ENCODE peak calls at places on chromosomes 1 and 21, in four cellular contexts. D, M, F and Q are unnamed samples.

GRCh38 chr1:46492871-46493270 is 3.2 kb downstream of the DMBX1 start:
- DNase-seq in D (no peak), M (no peak), F (no peak), Q (no peak)

GRCh38 chr21:22791986-22792560 is 1793.9 kb downstream of the NCAM2 start:
- DNase-seq in D (no peak), M (no peak), F (peak), Q (no peak)

GRCh38 chr1:164320780-164321683 is 238.0 kb upstream of the PBX1 start:
- DNase-seq in D (peak), M (no peak), F (peak), Q (no peak)

GRCh38 chr1:232274236-232274855 is 355.6 kb downstream of the SIPA1L2 start:
- DNase-seq in D (no peak), M (no peak), F (peak), Q (no peak)

GRCh38 chr1:25128168-25128621 is 104.1 kb downstream of the SYF2 start:
- DNase-seq in D (no peak), M (no peak), F (no peak), Q (no peak)

GRCh38 chr1:235161685-235162327 is 756 bp upstream of the RBM34 start:
- DNase-seq in D (no peak), M (no peak), F (no peak), Q (no peak)

GRCh38 chr1:66924756-66925557 is at the start of the genes DNAI4 and MIER1:
- DNase-seq in D (peak), M (peak), F (peak), Q (peak)

GRCh38 chr1:149849246-149849946 is 50.0 kb upstream of the BOLA1 start:
- DNase-seq in D (no peak), M (no peak), F (peak), Q (no peak)

GRCh38 chr1:95223110-95223509 is 10.9 kb upstream of the RWDD3 start:
- DNase-seq in D (no peak), M (no peak), F (peak), Q (no peak)

DNA sequence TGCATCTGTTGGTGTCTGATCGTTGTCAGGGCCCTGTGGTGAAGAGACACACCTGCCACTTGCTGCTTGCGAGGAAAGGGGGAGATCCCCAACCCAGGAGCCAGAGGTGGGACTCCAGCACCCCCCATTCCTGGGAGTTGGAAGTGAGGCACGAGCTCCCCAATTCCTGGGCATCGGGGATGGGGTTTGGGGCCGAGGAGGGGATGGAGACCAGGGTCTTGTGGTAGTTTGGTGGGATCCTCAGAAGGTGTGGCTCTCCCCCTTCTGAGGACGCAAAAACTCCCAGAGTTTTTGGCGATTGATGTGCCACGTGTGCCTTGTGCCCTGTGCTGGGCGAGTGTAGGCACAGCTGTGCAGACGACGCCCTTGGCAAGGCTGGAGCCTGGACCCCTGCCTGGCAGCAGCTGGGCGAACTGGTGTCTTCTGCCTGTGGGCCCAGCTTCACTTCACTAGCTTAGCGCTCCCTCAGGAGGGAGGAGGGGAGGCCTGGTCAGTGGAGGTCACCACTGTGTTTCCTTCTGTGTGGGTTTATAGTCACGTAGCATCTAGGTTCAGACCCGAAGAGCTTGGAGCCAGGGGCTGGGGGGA is 2.6 kb downstream of the GUK1 start:
- DNase-seq in D (peak), M (no peak), F (no peak), Q (no peak)
- H3K4me3 ChIP-seq in D (peak), M (no peak), F (peak), Q (no peak)

GRCh38 chr1:11963622-11964021 is 16.6 kb upstream of the MFN2 start:
- DNase-seq in D (no peak), M (no peak), F (no peak), Q (no peak)

GRCh38 chr1:11961230-11961629 is 19.0 kb upstream of the MFN2 start:
- DNase-seq in D (no peak), M (no peak), F (peak), Q (no peak)

GRCh38 chr1:11964656-11965055 is 15.6 kb upstream of the MFN2 start:
- DNase-seq in D (no peak), M (no peak), F (no peak), Q (no peak)

GRCh38 chr1:11970441-11971185 is 9.6 kb upstream of the MFN2 start:
- DNase-seq in D (no peak), M (no peak), F (no peak), Q (no peak)

DNA sequence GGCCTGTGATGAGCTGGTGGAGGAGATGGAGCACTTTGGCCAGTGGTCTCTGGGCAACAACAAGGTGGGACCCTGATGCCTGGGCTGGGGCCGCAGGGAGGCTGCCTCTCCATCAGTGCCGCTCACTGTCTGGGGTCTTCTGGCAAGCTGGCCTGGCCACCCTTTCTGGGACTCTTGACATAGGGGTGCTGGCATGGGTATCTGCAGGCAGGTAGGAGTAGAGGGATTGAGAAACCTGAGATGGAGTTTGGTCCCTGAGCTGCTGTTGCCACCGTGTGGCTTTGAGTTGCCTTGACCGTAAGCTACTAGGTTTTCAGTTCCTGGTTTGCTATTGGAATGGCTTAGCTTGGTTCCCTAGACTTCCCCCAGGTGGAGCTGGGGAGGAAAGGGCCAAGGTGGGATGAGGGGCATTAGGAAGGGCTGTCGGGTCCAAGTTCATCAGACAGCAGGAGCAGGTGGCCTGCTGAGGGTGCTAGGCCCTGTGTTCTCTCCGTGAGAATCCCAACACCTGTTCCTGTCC is 13.2 kb upstream of the MFN2 start:
- DNase-seq in D (no peak), M (no peak), F (peak), Q (no peak)
- H3K4me3 ChIP-seq in D (no peak), M (no peak), F (no peak), Q (no peak)

DNA sequence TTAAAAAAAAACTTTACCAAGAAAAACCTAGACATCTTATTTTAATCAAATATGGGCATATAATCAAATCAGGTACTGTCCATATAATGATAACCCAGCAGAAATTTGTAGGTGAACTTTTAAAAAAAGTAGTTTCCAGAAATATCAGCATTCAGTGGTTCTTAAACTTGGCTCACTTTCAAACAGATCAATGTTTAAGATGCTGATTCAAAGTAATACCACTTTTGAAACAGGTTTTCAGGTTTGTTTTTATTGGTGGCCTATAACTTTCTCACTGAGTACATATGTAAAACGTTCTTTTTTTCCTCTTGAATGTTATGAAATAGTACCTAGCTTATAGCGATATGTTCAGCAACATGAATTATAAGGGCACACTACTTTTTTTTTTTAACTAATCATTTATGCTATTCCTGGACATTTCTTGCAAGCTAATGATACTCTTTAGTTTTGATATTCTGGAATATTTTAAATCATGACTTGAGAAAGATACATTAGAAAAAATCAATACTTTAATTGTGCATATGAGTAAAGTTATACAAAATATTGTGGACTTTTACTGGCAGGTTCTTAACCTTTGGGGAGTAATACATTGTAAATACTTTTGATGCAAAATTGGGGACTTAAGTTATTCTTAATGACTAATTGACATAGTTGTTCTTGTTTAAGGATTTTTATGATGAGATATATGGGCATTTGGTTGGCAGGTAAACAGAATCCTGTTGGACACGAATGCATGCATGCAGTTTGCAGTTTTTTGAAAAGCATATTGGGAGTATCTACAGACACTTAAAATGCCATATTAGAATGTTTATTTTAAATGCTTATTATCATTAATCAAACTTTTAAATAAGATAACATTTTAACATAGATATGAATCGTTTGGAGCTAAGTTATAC is 3.1 kb downstream of the NFIA start:
- DNase-seq in D (no peak), M (no peak), F (no peak), Q (no peak)
- H3K4me3 ChIP-seq in D (peak), M (peak), F (no peak), Q (no peak)

DNA sequence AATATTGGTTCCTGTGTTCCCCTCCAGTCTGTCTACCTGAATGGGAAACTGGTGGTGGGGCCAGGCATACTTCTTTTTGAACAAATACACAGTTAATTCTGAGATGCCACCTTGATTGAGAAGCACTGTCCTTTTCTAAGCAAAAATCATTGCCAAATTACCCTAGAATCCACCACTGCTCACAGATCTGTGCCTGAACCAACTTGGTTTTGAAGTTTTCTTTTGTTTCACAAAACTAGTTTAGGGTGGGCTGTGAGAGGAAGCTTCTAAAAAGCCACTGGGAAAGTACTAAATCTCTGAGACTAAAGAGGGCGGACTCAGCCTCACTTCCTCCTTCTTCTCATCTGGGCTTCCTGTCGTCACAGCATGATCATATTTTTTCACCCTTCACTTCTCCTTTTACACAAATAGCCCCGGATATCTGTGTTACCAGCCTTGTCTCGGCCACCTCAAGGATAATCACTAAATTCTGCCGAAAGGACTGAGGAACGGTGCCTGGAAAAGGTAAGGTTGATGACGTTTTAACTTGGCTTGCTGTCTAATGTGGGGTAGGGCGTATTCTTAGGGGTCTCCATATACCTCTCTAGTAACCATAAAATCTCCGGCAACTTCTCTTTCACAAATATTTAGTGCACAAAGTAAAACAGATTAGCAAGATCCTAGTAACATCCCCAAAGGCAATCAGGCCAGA is at the start of gene CD53:
- DNase-seq in D (no peak), M (no peak), F (no peak), Q (no peak)
- H3K4me3 ChIP-seq in D (peak), M (no peak), F (no peak), Q (peak)

GRCh38 chr21:39083377-39084008 is 99.8 kb downstream of the PSMG1 start:
- DNase-seq in D (no peak), M (no peak), F (peak), Q (no peak)
- H3K4me3 ChIP-seq in D (no peak), M (no peak), F (no peak), Q (no peak)

DNA sequence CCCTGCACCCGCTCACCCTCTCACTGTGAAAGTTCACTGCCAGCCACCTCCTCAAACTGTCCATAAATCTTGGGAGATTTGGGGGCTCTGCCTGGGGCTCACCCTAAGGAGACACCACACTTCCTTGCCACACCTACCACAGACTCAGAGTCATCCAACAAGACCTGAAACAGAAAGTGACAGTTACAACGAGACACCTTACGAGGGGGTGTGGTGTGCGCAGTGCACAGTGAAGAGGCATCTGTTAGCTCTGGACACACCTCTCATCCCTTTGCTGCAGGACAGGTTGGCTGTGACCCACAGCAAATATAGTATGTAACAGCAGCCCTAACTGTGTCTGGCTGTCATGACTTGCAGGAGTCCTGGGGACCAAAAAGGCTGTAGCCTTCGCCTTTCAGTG is 190.2 kb downstream of the NR5A2 start:
- DNase-seq in D (no peak), M (no peak), F (no peak), Q (no peak)
- H3K4me3 ChIP-seq in D (no peak), M (no peak), F (no peak), Q (no peak)

GRCh38 chr1:151157067-151157531 is 650 bp downstream of the TNFAIP8L2 start:
- DNase-seq in D (no peak), M (peak), F (no peak), Q (peak)
- H3K4me3 ChIP-seq in D (peak), M (no peak), F (no peak), Q (peak)

GRCh38 chr1:9065213-9065751 is 4.2 kb downstream of the SLC2A5 start:
- DNase-seq in D (no peak), M (no peak), F (peak), Q (no peak)
- H3K4me3 ChIP-seq in D (peak), M (no peak), F (no peak), Q (no peak)

DNA sequence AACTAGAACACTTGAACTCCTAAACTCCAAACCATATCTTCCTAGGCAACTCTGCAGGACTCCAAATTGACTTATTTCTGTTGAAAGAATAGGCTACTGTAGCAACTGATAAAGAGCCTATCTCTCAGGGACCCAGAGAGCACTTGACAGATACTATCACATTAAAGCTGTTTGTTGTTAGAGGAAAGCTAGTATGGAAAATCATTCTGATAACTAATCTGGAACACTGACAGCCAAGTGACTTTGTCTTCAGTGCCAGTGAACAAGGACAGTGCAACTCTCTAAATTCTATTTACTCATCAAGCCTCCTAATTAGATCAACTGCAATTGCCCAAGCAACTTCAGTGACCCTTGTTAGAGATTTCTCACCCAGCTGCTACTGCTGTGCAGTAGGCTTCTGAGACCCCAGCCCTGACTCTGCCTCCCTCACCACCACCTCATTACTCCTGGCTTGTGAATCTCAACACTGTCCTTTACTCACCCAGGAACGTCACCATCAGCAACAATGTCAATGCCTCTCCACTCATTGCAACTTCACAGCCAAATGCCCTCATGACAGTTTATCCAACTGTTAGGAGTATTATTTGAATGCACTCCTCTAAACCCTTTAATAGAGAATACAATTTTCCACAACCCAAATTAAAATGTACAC is 7.4 kb upstream of the RGS13 start:
- DNase-seq in D (no peak), M (no peak), F (no peak), Q (no peak)
- H3K4me3 ChIP-seq in D (no peak), M (no peak), F (no peak), Q (no peak)